ENCODE peak calls at places on chromosomes 13 and 19, in four cellular contexts. S is kidney glomerular epithelial cell, D is hepatic stellate cell, R is NCI-H1092 treated with DMSO at 0.1 percent for 48 hours. W is an unnamed sample.

GRCh38 chr19:1267441-1268391 is 1.4 kb upstream of the CIRBP start:
- DNase-seq in S (no peak), D (no peak), R (no peak), W (peak)

GRCh38 chr13:97226788-97227627 is 4.9 kb downstream of the MBNL2 start:
- DNase-seq in S (peak), D (no peak), R (peak), W (no peak)

GRCh38 chr13:41854758-41855157 is 106.2 kb downstream of the VWA8 start:
- DNase-seq in S (no peak), D (no peak), R (no peak), W (no peak)

GRCh38 chr19:34847393-34847792 is 74.4 kb upstream of the ZNF599 start:
- DNase-seq in S (no peak), D (no peak), R (no peak), W (no peak)

GRCh38 chr13:29948246-29948645 is 97.8 kb upstream of the UBL3 start:
- DNase-seq in S (no peak), D (peak), R (no peak), W (no peak)

GRCh38 chr13:75359266-75359665 is 122.7 kb downstream of the TBC1D4 start:
- DNase-seq in S (peak), D (peak), R (no peak), W (no peak)

GRCh38 chr19:21604351-21604926 is 99.0 kb downstream of the ZNF429 start:
- DNase-seq in S (peak), D (no peak), R (no peak), W (no peak)

GRCh38 chr13:78201411-78201810 is 282.8 kb upstream of the EDNRB start:
- DNase-seq in S (no peak), D (no peak), R (no peak), W (no peak)

GRCh38 chr19:16161848-16162247 is 11.5 kb downstream of the CIB3 start:
- DNase-seq in S (no peak), D (no peak), R (no peak), W (no peak)

GRCh38 chr13:89457977-89458376 is 1786.8 kb downstream of the SLITRK5 start:
- DNase-seq in S (peak), D (no peak), R (no peak), W (no peak)

GRCh38 chr19:16400911-16401675 is 70.7 kb downstream of the EPS15L1 start:
- DNase-seq in S (no peak), D (no peak), R (no peak), W (no peak)

GRCh38 chr13:28022848-28023518 is 34.5 kb upstream of the URAD start:
- DNase-seq in S (no peak), D (peak), R (peak), W (no peak)

GRCh38 chr13:81639984-81640582 is 1299.2 kb upstream of the SPRY2 start:
- DNase-seq in S (peak), D (no peak), R (peak), W (no peak)

GRCh38 chr19:44657211-44657921 is 13.7 kb downstream of the PVR start:
- DNase-seq in S (no peak), D (peak), R (no peak), W (peak)